ENCODE peak calls at places on chromosomes 7 and 10, in four cellular contexts. B, Q, I and E are unnamed samples.
A peak's percentile ranks its signal among the peaks of the same experiment; 100 is the strongest.

GRCh38 chr10:79399242-79399831 is 46.1 kb downstream of the ZCCHC24 start:
- DNase-seq in B (peak; percentile 96), Q (no peak), I (peak; percentile 61), E (peak; percentile 95)

GRCh38 chr10:8054498-8055407 is at the start of gene GATA3:
- DNase-seq in Q (peak; percentile 92), B (no peak), I (no peak), E (peak; percentile 92)

GRCh38 chr7:99789441-99790070 is 5.6 kb upstream of the CYP3A4 start:
- DNase-seq in I (peak; percentile 22), B (no peak), Q (no peak), E (no peak)

GRCh38 chr7:86407291-86407690 is 236.4 kb upstream of the GRM3 start:
- DNase-seq in Q (no peak), B (no peak), I (no peak), E (no peak)

GRCh38 chr10:21134645-21135395 is 237.7 kb upstream of the NEBL start:
- DNase-seq in I (no peak), Q (no peak), B (no peak), E (no peak)

GRCh38 chr7:110534241-110534931 is 556.5 kb upstream of the LRRN3 start:
- DNase-seq in I (no peak), Q (no peak), B (no peak), E (no peak)

GRCh38 chr10:111077715-111078504 is 1.1 kb downstream of the ADRA2A start:
- DNase-seq in B (no peak), I (no peak), Q (no peak), E (peak; percentile 78)

GRCh38 chr10:120392245-120392644 is 64.8 kb upstream of the PLPP4 start:
- DNase-seq in Q (no peak), B (no peak), I (no peak), E (no peak)

GRCh38 chr10:6027929-6028328 is 34.2 kb downstream of the IL2RA start:
- DNase-seq in Q (no peak), B (no peak), I (no peak), E (no peak)

GRCh38 chr10:119078422-119079179 is 2.0 kb downstream of the EIF3A start:
- DNase-seq in B (no peak), Q (no peak), I (no peak), E (no peak)
- H3K4me3 ChIP-seq in B (peak overlapping the region; percentile 92), Q (peak overlapping the region; percentile 95), I (peak overlapping the region; percentile 89), E (peak overlapping the region; percentile 99)

DNA sequence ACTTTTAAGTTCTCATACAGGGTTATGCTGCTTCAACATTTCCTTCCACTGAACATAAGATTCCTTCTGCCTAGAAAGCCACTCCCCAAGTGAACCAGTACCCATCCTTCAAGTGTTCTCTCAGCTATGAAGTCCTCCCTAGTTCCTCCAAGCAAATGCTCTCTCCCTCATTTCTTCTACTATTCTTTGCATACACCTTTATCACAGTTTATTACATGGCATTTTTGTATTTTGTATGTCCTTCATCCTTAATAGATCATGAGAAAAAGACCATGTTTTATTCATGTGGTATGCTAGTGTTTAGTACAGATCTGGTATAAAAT is 1.9 kb downstream of the SYPL1 start:
- DNase-seq in I (no peak), B (no peak), Q (no peak), E (no peak)
- H3K4me3 ChIP-seq in I (peak overlapping the region; percentile 84), B (peak overlapping the region; percentile 70), Q (peak overlapping the region; percentile 32), E (no peak overlapping the region)

GRCh38 chr7:151247016-151247580 is 1.4 kb downstream of the SMARCD3 start:
- DNase-seq in Q (no peak), I (no peak), B (no peak), E (no peak)
- H3K4me3 ChIP-seq in Q (no peak overlapping the region), I (peak overlapping the region; percentile 59), B (peak overlapping the region; percentile 71), E (no peak overlapping the region)

GRCh38 chr10:132453470-132453861 is 56.5 kb downstream of the PWWP2B start:
- DNase-seq in B (no peak), I (no peak), Q (no peak), E (no peak)
- H3K4me3 ChIP-seq in B (no peak overlapping the region), I (peak overlapping the region; percentile 29), Q (peak overlapping the region; percentile 28), E (no peak overlapping the region)

GRCh38 chr7:28956608-28957063 is 1.5 kb downstream of the TRIL start:
- DNase-seq in Q (no peak), I (peak; percentile 41), B (peak; percentile 68), E (peak; percentile 95)

GRCh38 chr7:28954936-28955335 is 3.2 kb downstream of the TRIL start:
- DNase-seq in B (no peak), Q (no peak), I (no peak), E (peak; percentile 59)

GRCh38 chr7:28954446-28954845 is 3.7 kb downstream of the TRIL start:
- DNase-seq in Q (no peak), I (no peak), B (no peak), E (no peak)

GRCh38 chr7:28955723-28956607 is 2.2 kb downstream of the TRIL start:
- DNase-seq in Q (no peak), I (peak; percentile 46), B (peak; percentile 72), E (peak; percentile 92)

GRCh38 chr7:28955356-28955722 is 2.8 kb downstream of the TRIL start:
- DNase-seq in B (no peak), I (no peak), Q (no peak), E (peak; percentile 25)
- H3K4me3 ChIP-seq in B (peak overlapping the region; percentile 58), I (peak overlapping the region; percentile 62), Q (no peak overlapping the region), E (no peak overlapping the region)

DNA sequence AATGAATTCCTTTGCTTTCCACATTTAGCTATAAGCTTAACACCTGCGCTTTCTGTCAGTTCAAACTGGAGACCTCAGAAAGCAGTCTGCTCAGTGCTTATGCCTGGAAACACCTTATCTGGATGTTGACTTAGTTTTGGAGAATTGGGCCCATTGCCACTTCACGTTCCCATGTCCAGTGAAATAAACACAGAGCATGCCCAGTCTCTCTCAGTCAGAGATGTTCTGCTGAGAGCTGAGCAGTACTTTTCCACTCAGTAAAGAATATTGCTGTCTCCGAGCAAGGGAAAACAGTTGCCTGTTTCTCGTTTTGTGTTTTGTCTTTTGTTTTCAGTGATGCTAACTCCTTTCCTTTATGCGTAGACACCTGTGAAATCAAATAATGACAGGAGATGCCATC is 83.2 kb upstream of the PRR15 start:
- DNase-seq in B (no peak), Q (no peak), I (peak; percentile 59), E (no peak)
- H3K4me3 ChIP-seq in B (no peak overlapping the region), Q (no peak overlapping the region), I (peak overlapping the region; percentile 50), E (no peak overlapping the region)